ENCODE peak calls at places on chromosomes 2 and 18, in four cellular contexts. C is H9, T is IMR-90, H is mesenchymal stem cell. N is an unnamed sample.

GRCh38 chr2:225895126-225895525 is 495.6 kb downstream of the NYAP2 start:
- DNase-seq in T (peak), C (no peak), H (peak), N (no peak)

GRCh38 chr2:177172034-177172880 is 40.3 kb upstream of the HNRNPA3 start:
- DNase-seq in H (peak), C (no peak), T (peak), N (no peak)

GRCh38 chr2:229206548-229206947 is 64.5 kb downstream of the PID1 start:
- DNase-seq in H (no peak), C (no peak), T (no peak), N (no peak)

GRCh38 chr2:86039963-86040655 is 65.6 kb downstream of the POLR1A start:
- DNase-seq in T (no peak), C (peak), H (no peak), N (no peak)

GRCh38 chr2:26302846-26303245 is 43.1 kb upstream of the SELENOI start:
- DNase-seq in T (no peak), H (no peak), C (no peak), N (no peak)

GRCh38 chr2:189082576-189082975 is 97.0 kb downstream of the COL5A2 start:
- DNase-seq in C (no peak), T (peak), H (peak), N (no peak)

GRCh38 chr2:217316743-217317142 is 456.9 kb upstream of the TNP1 start:
- DNase-seq in C (no peak), H (peak), T (peak), N (no peak)

GRCh38 chr2:127078691-127079270 is 28.2 kb downstream of the BIN1 start:
- DNase-seq in H (no peak), C (no peak), T (no peak), N (no peak)

GRCh38 chr18:28087173-28087563 is 89.8 kb downstream of the CDH2 start:
- DNase-seq in C (no peak), H (no peak), T (no peak), N (peak)

GRCh38 chr18:34540897-34541296 is 169.2 kb upstream of the DTNA start:
- DNase-seq in C (no peak), H (no peak), T (no peak), N (no peak)

GRCh38 chr2:190637331-190637734 is 11.6 kb upstream of the NAB1 start:
- DNase-seq in H (peak), T (peak), C (no peak), N (no peak)

GRCh38 chr18:47260138-47260923 is 8.9 kb upstream of the SKOR2 start:
- DNase-seq in C (peak), T (peak), H (peak), N (peak)

GRCh38 chr2:197944416-197944815 is 140.0 kb downstream of the PLCL1 start:
- DNase-seq in H (no peak), T (no peak), C (no peak), N (no peak)

GRCh38 chr18:48470484-48471180 is 61.4 kb upstream of the ZBTB7C start:
- DNase-seq in H (peak), C (no peak), T (no peak), N (no peak)

GRCh38 chr2:167212054-167212648 is 323.9 kb downstream of the XIRP2 start:
- DNase-seq in T (peak), C (no peak), H (peak), N (peak)

GRCh38 chr2:173355132-173355865 is 627 bp downstream of the CDCA7 start:
- DNase-seq in T (peak), H (peak), C (peak), N (peak)

GRCh38 chr2:72129676-72130340 is 17.9 kb downstream of the CYP26B1 start:
- DNase-seq in C (peak), T (no peak), H (no peak), N (no peak)

GRCh38 chr2:100518801-100519200 is 44.0 kb upstream of the PDCL3 start:
- DNase-seq in T (no peak), C (no peak), H (no peak), N (no peak)

GRCh38 chr2:230877131-230877736 is 12.5 kb downstream of the ITM2C start:
- DNase-seq in H (no peak), T (no peak), C (peak), N (no peak)

GRCh38 chr2:120542911-120543527 is 192.6 kb upstream of the GLI2 start:
- DNase-seq in H (no peak), C (no peak), T (no peak), N (no peak)

GRCh38 chr2:120540719-120541552 is 194.7 kb upstream of the GLI2 start:
- DNase-seq in T (no peak), H (no peak), C (no peak), N (no peak)

GRCh38 chr2:120541972-120542670 is 193.5 kb upstream of the GLI2 start:
- DNase-seq in T (no peak), C (no peak), H (no peak), N (no peak)

GRCh38 chr2:120539937-120540718 is 194.2 kb downstream of the INHBB start:
- DNase-seq in H (peak), T (peak), C (no peak), N (no peak)

DNA sequence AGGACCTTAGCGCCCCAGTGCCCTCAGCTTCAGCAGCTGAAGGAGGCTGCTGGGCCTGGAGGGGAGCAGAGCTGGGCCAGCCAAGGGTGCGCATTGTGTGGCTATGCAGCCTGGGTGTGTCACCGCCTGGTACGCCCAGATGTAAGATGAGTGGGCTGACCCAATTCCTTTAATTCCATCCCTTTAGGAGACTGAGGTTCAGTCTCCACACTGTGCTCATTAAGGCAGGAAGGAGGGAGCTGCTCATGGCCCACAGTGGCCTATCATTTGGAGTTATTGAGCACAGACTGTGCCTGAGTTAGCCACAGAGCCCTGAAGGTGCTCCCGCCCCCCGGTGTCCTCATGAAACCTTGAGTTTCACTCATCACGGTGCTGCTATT is 194.1 kb upstream of the GLI2 start:
- DNase-seq in T (peak), C (no peak), H (no peak), N (no peak)
- H3K14ac ChIP-seq in T (peak), C (no peak), H (peak), N (no peak)

DNA sequence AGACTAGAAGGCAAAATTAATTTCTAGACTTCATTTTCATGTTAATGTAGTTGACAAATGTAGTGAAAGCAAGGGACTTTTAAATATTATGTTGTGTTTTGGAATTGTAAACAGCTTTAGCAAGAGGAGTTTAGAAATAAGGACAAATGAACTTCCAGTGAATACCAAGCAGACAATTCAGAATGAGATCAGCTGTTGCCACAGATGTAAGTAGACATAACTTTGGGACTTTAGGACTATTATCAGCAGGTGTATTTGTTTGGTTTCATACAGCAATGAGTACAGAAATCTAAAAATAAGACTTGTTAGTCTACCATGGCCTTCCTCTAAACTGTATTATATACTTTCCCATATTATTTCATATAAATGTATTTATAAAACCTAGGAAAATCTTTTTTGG is 34.2 kb upstream of the CCNT2 start:
- DNase-seq in T (no peak), H (no peak), C (no peak), N (no peak)
- H2AFZ ChIP-seq in T (no peak), H (no peak), C (no peak), N (no peak)

GRCh38 chr2:44932564-44933392 is 8.7 kb upstream of the SIX3 start:
- DNase-seq in C (peak), H (no peak), T (no peak), N (no peak)

GRCh38 chr2:44934024-44934423 is 7.5 kb upstream of the SIX3 start:
- DNase-seq in C (peak), T (no peak), H (no peak), N (no peak)

GRCh38 chr2:44934521-44934961 is 7.0 kb upstream of the SIX3 start:
- DNase-seq in H (no peak), C (peak), T (no peak), N (no peak)

GRCh38 chr2:44932079-44932478 is 9.4 kb upstream of the SIX3 start:
- DNase-seq in C (peak), H (no peak), T (no peak), N (no peak)

DNA sequence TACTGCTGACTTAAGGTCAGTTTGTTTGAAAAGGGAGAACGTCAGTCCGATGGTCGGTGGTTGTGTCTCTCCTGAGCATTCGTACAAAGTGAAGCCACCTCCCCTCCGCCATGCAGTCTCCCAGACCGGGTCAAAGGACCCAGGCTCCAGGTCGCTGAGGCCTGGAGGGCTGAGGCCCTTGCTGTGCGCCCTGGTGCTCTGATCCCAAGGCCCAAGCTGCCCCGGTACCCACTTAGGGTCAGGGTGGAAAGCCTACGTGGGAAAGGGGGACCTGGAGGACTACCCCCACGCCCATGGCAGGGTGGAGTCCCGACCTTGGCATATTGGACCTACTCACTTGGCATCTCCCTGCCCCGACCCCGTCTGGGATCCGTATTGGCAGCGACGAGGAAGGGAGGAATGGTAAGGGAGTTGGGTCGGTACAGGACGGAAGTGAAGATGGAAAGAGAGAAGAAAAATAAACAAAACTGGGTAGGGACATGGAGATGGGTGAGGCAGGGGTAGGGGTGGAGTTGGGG is 8.0 kb upstream of the SIX3 start:
- DNase-seq in H (no peak), T (no peak), C (no peak), N (no peak)
- H2AK5ac ChIP-seq in H (no peak), T (no peak), C (no peak), N (peak)

GRCh38 chr18:77090546-77091200 is 41.9 kb downstream of the MBP start:
- DNase-seq in T (no peak), H (no peak), C (no peak), N (no peak)

GRCh38 chr18:77092104-77093066 is 40.2 kb downstream of the MBP start:
- DNase-seq in C (no peak), H (no peak), T (no peak), N (no peak)

GRCh38 chr18:77091366-77091765 is 41.2 kb downstream of the MBP start:
- DNase-seq in T (no peak), H (no peak), C (no peak), N (no peak)

GRCh38 chr18:77093584-77093983 is 39.0 kb downstream of the MBP start:
- DNase-seq in C (no peak), H (no peak), T (no peak), N (no peak)

DNA sequence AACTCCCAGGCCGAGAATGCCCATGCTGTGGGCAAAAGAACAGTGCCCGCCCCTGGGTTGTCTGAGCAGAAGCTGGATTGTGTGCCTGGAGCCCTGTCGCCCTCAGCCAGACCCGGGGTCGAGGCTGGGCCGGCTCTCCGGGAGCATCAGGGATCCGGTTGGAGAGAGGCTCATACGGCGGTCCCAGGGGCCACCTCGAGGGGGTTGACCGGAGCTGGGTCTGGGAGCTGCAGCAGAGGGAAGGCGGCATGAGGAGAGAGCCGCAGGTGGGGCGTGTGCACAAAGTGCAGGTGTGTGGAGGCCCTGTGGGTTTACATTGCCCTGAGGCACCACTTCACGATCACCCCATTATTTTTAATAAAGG is 39.5 kb downstream of the MBP start:
- DNase-seq in T (no peak), H (no peak), C (no peak), N (no peak)
- H3K14ac ChIP-seq in T (no peak), H (no peak), C (no peak), N (no peak)

DNA sequence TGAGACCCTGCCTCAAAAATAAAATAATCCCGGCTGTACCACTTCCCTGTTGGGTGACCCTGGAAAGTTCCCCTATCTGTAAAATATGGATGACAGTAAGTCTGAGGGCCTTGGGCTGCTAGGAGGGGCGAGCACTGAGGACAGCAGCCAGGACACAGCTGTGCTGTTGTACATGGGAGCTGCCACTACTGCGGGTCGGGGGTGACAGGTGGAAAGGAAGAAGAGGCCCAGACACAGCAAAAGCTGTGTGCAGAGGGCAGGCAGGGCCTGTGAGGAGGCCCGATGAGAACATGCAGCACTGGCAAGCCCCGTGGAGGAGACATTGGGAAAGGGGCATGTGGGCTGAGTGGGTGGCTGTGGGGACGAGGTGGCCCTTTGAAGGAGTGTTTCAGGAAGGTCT is 28.8 kb upstream of the SEMA4C start:
- DNase-seq in C (no peak), H (no peak), T (no peak), N (no peak)
- H2AFZ ChIP-seq in C (no peak), H (no peak), T (no peak), N (no peak)

DNA sequence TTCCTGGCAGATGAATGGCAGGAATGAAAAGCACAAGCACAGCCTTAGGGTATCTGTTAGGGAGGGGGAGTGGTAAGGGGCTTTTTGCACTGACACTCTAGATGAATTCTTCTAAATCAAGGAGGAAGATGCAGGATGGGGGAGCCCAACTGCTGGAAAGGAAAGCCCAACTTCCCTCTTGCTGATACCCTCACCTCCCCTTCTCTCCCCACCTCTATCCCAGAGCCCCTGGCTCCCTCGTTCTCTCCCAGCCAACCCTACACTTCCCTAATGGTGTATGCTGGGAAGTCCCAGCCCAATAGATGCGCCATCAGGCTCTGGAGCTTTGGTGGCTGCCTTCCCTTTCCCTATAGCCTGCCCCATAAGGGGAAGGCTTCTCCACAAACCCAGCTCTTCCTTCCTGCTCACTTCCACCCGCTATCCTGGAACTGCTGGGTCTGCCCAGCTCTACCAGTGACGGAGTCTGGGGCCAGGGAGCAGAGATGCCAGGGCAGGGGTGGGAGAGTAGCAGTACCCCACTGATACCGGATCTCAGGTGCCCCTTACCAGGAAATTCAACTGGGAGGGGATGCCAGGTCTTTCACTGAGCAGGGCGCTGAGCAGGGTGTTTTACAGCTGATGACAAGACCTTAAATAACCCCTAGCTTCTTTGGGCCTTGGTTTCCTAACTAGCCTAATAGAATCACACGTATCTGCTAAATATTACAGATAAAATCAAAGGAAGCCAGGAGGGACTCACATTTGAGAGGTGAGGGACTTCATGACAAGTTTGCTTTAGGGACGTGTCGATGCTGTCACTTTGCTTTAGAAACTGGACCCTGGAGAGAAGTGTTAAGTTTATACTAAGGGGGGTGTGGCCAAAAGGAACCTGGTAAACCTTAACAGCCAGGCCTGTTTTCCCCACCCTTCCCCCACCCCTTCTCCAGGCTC is 82.6 kb downstream of the DNMT3A start:
- DNase-seq in H (no peak), C (no peak), T (no peak), N (no peak)
- H2AK5ac ChIP-seq in H (no peak), C (no peak), T (no peak), N (peak)

DNA sequence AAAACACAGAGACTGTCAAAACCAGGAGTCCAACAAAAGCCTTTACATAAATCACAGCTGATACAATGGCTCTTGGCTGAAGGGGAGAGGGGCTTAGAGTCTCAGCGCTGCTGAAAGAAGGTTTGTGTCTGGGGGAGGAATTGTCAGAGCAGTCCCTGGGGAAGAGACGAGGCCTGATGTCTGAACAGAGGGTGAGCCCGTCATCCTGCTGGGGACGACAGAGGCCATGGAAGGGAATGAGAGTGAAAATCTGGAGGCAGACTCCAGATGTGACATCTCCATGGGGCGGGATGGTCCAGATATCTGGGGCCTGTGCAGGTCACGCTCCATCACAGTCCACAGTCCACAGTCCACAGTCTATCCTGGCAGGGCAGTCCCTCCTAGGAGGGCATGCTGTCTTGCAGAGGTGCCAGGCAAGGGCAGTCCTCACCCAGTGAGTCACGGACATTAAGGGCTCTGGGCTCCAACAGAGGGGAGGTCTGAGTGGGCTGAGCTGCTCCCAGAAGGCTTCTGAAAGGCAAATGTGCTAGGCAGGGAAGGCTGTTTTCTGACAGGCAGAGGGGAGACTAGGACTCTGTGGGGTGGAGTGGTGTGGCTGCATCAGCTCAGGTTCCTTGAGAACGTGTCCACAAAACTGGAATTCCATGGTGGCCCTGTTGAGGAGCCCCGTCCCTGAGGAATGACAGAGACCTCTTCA is 283.3 kb downstream of the MYCN start:
- DNase-seq in C (no peak), T (no peak), H (no peak), N (peak)
- H3K14ac ChIP-seq in C (no peak), T (no peak), H (no peak), N (no peak)